ENCODE peak calls at places on chromosomes 6 and 20, in five cellular contexts. D is SK-N-SH, H is AG04450, Q is NCI-H226, S is lung microvascular endothelial cell. K is an unnamed sample.

GRCh38 chr20:35134900-35135299 is 12.2 kb downstream of the EDEM2 start:
- DNase-seq in D (no peak), H (no peak), Q (no peak), S (no peak), K (no peak)

GRCh38 chr20:36216314-36217025 is 19.8 kb upstream of the AAR2 start:
- DNase-seq in D (no peak), H (no peak), Q (no peak), S (no peak), K (no peak)

GRCh38 chr20:37522258-37523011 is 1.4 kb downstream of the NNAT start:
- DNase-seq in D (peak), H (no peak), Q (peak), S (peak), K (no peak)

GRCh38 chr6:56899311-56899710 is 55.6 kb upstream of the BEND6 start:
- DNase-seq in D (no peak), H (peak), Q (no peak), S (peak), K (no peak)

GRCh38 chr6:35300848-35301247 is 3.2 kb downstream of the DEF6 start:
- DNase-seq in D (no peak), H (no peak), Q (no peak), S (no peak), K (no peak)

GRCh38 chr6:69705954-69706353 is 90.9 kb downstream of the LMBRD1 start:
- DNase-seq in D (no peak), H (no peak), Q (no peak), S (no peak), K (no peak)

GRCh38 chr20:19265646-19266374 is 53.4 kb downstream of the SLC24A3 start:
- DNase-seq in D (peak), H (no peak), Q (no peak), S (no peak), K (no peak)

GRCh38 chr6:141451508-141452353 is 681.0 kb upstream of the GJE1 start:
- DNase-seq in D (no peak), H (peak), Q (peak), S (no peak), K (no peak)

GRCh38 chr6:95693108-95693507 is 115.8 kb downstream of the MANEA start:
- DNase-seq in D (no peak), H (no peak), Q (no peak), S (no peak), K (no peak)

GRCh38 chr6:136740050-136740974 is 52.0 kb downstream of the MAP3K5 start:
- DNase-seq in D (no peak), H (peak), Q (no peak), S (no peak), K (no peak)

GRCh38 chr6:111586554-111586953 is 19.1 kb downstream of the TRAF3IP2 start:
- DNase-seq in D (no peak), H (no peak), Q (no peak), S (no peak), K (no peak)